ENCODE peak calls at places on chromosome 12, in seven cellular contexts. One of them, this sample, is unnamed.

GRCh38 chr12:51827925-51828818 is 20.3 kb downstream of the FIGNL2 start:
- DNase-seq in iris pigment epithelial cell: peak
- DNase-seq in activated T-cell treated with anti-CD3 and anti-CD28 coated beads, Interleukin-2, amount 50 U/mL, for 48 hours: peak
- DNase-seq in frontal cortex: no peak
- DNase-seq in ELR: peak
- DNase-seq in activated naive CD4-positive, alpha-beta T cell: no peak
- DNase-seq in hypothalamus: no peak
- DNase-seq in this sample: no peak

GRCh38 chr12:129162805-129163204 is 309.5 kb downstream of the GLT1D1 start:
- DNase-seq in activated naive CD4-positive, alpha-beta T cell: no peak
- DNase-seq in frontal cortex: no peak
- DNase-seq in activated T-cell treated with anti-CD3 and anti-CD28 coated beads, Interleukin-2, amount 50 U/mL, for 48 hours: no peak
- DNase-seq in ELR: no peak
- DNase-seq in iris pigment epithelial cell: no peak
- DNase-seq in hypothalamus: no peak
- DNase-seq in this sample: no peak

GRCh38 chr12:92300781-92301180 is 155.1 kb upstream of the BTG1 start:
- DNase-seq in activated T-cell treated with anti-CD3 and anti-CD28 coated beads, Interleukin-2, amount 50 U/mL, for 48 hours: no peak
- DNase-seq in frontal cortex: no peak
- DNase-seq in iris pigment epithelial cell: no peak
- DNase-seq in hypothalamus: no peak
- DNase-seq in activated naive CD4-positive, alpha-beta T cell: no peak
- DNase-seq in ELR: no peak
- DNase-seq in this sample: no peak

GRCh38 chr12:124284368-124284767 is 10.5 kb upstream of the RFLNA start:
- DNase-seq in hypothalamus: no peak
- DNase-seq in activated naive CD4-positive, alpha-beta T cell: no peak
- DNase-seq in frontal cortex: no peak
- DNase-seq in ELR: no peak
- DNase-seq in iris pigment epithelial cell: no peak
- DNase-seq in activated T-cell treated with anti-CD3 and anti-CD28 coated beads, Interleukin-2, amount 50 U/mL, for 48 hours: no peak
- DNase-seq in this sample: no peak

GRCh38 chr12:28378749-28379148 is 188.5 kb downstream of the CCDC91 start:
- DNase-seq in activated T-cell treated with anti-CD3 and anti-CD28 coated beads, Interleukin-2, amount 50 U/mL, for 48 hours: no peak
- DNase-seq in ELR: no peak
- DNase-seq in iris pigment epithelial cell: peak
- DNase-seq in activated naive CD4-positive, alpha-beta T cell: no peak
- DNase-seq in hypothalamus: no peak
- DNase-seq in frontal cortex: no peak
- DNase-seq in this sample: no peak

GRCh38 chr12:65657635-65658034 is 166.6 kb upstream of the HMGA2 start:
- DNase-seq in frontal cortex: no peak
- DNase-seq in ELR: peak
- DNase-seq in activated naive CD4-positive, alpha-beta T cell: no peak
- DNase-seq in activated T-cell treated with anti-CD3 and anti-CD28 coated beads, Interleukin-2, amount 50 U/mL, for 48 hours: no peak
- DNase-seq in hypothalamus: no peak
- DNase-seq in iris pigment epithelial cell: no peak
- DNase-seq in this sample: no peak

GRCh38 chr12:31900271-31900670 is 58.9 kb upstream of the RESF1 start:
- DNase-seq in hypothalamus: no peak
- DNase-seq in iris pigment epithelial cell: peak
- DNase-seq in activated T-cell treated with anti-CD3 and anti-CD28 coated beads, Interleukin-2, amount 50 U/mL, for 48 hours: no peak
- DNase-seq in activated naive CD4-positive, alpha-beta T cell: no peak
- DNase-seq in ELR: no peak
- DNase-seq in frontal cortex: no peak
- DNase-seq in this sample: no peak

GRCh38 chr12:128684357-128684756 is 139.4 kb downstream of the SLC15A4 start:
- DNase-seq in frontal cortex: no peak
- DNase-seq in ELR: no peak
- DNase-seq in iris pigment epithelial cell: no peak
- DNase-seq in activated naive CD4-positive, alpha-beta T cell: no peak
- DNase-seq in hypothalamus: no peak
- DNase-seq in activated T-cell treated with anti-CD3 and anti-CD28 coated beads, Interleukin-2, amount 50 U/mL, for 48 hours: no peak
- DNase-seq in this sample: no peak

GRCh38 chr12:96091833-96092232 is 56.4 kb upstream of the LTA4H start:
- DNase-seq in iris pigment epithelial cell: no peak
- DNase-seq in activated naive CD4-positive, alpha-beta T cell: no peak
- DNase-seq in hypothalamus: no peak
- DNase-seq in activated T-cell treated with anti-CD3 and anti-CD28 coated beads, Interleukin-2, amount 50 U/mL, for 48 hours: no peak
- DNase-seq in frontal cortex: no peak
- DNase-seq in ELR: peak
- DNase-seq in this sample: no peak

GRCh38 chr12:113329022-113329790 is 5.7 kb downstream of the SLC8B1 start:
- DNase-seq in frontal cortex: no peak
- DNase-seq in ELR: peak
- DNase-seq in hypothalamus: no peak
- DNase-seq in activated T-cell treated with anti-CD3 and anti-CD28 coated beads, Interleukin-2, amount 50 U/mL, for 48 hours: no peak
- DNase-seq in activated naive CD4-positive, alpha-beta T cell: no peak
- DNase-seq in iris pigment epithelial cell: no peak
- DNase-seq in this sample: no peak

GRCh38 chr12:65293735-65294134 is 15.3 kb downstream of the MSRB3 start:
- DNase-seq in frontal cortex: no peak
- DNase-seq in activated naive CD4-positive, alpha-beta T cell: no peak
- DNase-seq in hypothalamus: no peak
- DNase-seq in activated T-cell treated with anti-CD3 and anti-CD28 coated beads, Interleukin-2, amount 50 U/mL, for 48 hours: no peak
- DNase-seq in ELR: no peak
- DNase-seq in iris pigment epithelial cell: no peak
- DNase-seq in this sample: no peak

GRCh38 chr12:19596755-19597154 is 157.5 kb downstream of the AEBP2 start:
- DNase-seq in frontal cortex: no peak
- DNase-seq in iris pigment epithelial cell: no peak
- DNase-seq in hypothalamus: no peak
- DNase-seq in ELR: no peak
- DNase-seq in activated T-cell treated with anti-CD3 and anti-CD28 coated beads, Interleukin-2, amount 50 U/mL, for 48 hours: no peak
- DNase-seq in activated naive CD4-positive, alpha-beta T cell: no peak
- DNase-seq in this sample: no peak

GRCh38 chr12:31728289-31728916 is 418 bp downstream of the AMN1 start:
- DNase-seq in hypothalamus: no peak
- DNase-seq in activated T-cell treated with anti-CD3 and anti-CD28 coated beads, Interleukin-2, amount 50 U/mL, for 48 hours: no peak
- DNase-seq in frontal cortex: no peak
- DNase-seq in ELR: peak
- DNase-seq in activated naive CD4-positive, alpha-beta T cell: no peak
- DNase-seq in iris pigment epithelial cell: no peak
- DNase-seq in this sample: no peak

GRCh38 chr12:29610473-29611174 is 113.1 kb upstream of the OVCH1 start:
- DNase-seq in iris pigment epithelial cell: no peak
- DNase-seq in frontal cortex: no peak
- DNase-seq in hypothalamus: no peak
- DNase-seq in activated T-cell treated with anti-CD3 and anti-CD28 coated beads, Interleukin-2, amount 50 U/mL, for 48 hours: no peak
- DNase-seq in activated naive CD4-positive, alpha-beta T cell: no peak
- DNase-seq in ELR: no peak
- DNase-seq in this sample: no peak

GRCh38 chr12:99975321-99975720 is 9.4 kb downstream of the ANKS1B start:
- DNase-seq in activated T-cell treated with anti-CD3 and anti-CD28 coated beads, Interleukin-2, amount 50 U/mL, for 48 hours: no peak
- DNase-seq in ELR: no peak
- DNase-seq in frontal cortex: no peak
- DNase-seq in iris pigment epithelial cell: no peak
- DNase-seq in activated naive CD4-positive, alpha-beta T cell: no peak
- DNase-seq in hypothalamus: no peak
- DNase-seq in this sample: no peak

GRCh38 chr12:85057370-85057963 is 21.3 kb downstream of the LRRIQ1 start:
- DNase-seq in hypothalamus: no peak
- DNase-seq in frontal cortex: no peak
- DNase-seq in ELR: peak
- DNase-seq in activated naive CD4-positive, alpha-beta T cell: no peak
- DNase-seq in activated T-cell treated with anti-CD3 and anti-CD28 coated beads, Interleukin-2, amount 50 U/mL, for 48 hours: no peak
- DNase-seq in iris pigment epithelial cell: peak
- DNase-seq in this sample: no peak

GRCh38 chr12:57993030-57993429 is 51.7 kb downstream of the ATP23 start:
- DNase-seq in activated naive CD4-positive, alpha-beta T cell: no peak
- DNase-seq in activated T-cell treated with anti-CD3 and anti-CD28 coated beads, Interleukin-2, amount 50 U/mL, for 48 hours: no peak
- DNase-seq in hypothalamus: no peak
- DNase-seq in iris pigment epithelial cell: peak
- DNase-seq in frontal cortex: no peak
- DNase-seq in ELR: no peak
- DNase-seq in this sample: no peak